ENCODE peak calls at places on chromosomes 5 and 9, in five cellular contexts. One of them, this sample, is unnamed.

GRCh38 chr9:130029223-130029583 is 13.8 kb downstream of the FNBP1 start:
- DNase-seq in left ventricle myocardium inferior: no peak
- DNase-seq in OCI-LY7: no peak
- DNase-seq in ascending aorta: peak
- DNase-seq in dorsolateral prefrontal cortex: no peak
- DNase-seq in this sample: no peak

GRCh38 chr9:18274693-18275092 is 199.3 kb upstream of the ADAMTSL1 start:
- DNase-seq in left ventricle myocardium inferior: no peak
- DNase-seq in OCI-LY7: no peak
- DNase-seq in ascending aorta: no peak
- DNase-seq in dorsolateral prefrontal cortex: no peak
- DNase-seq in this sample: no peak

GRCh38 chr9:2140600-2141223 is 125.6 kb downstream of the SMARCA2 start:
- DNase-seq in left ventricle myocardium inferior: no peak
- DNase-seq in OCI-LY7: no peak
- DNase-seq in ascending aorta: no peak
- DNase-seq in dorsolateral prefrontal cortex: no peak
- DNase-seq in this sample: no peak

GRCh38 chr5:170522211-170523128 is 18.6 kb downstream of the KCNIP1 start:
- DNase-seq in left ventricle myocardium inferior: no peak
- DNase-seq in OCI-LY7: no peak
- DNase-seq in ascending aorta: no peak
- DNase-seq in dorsolateral prefrontal cortex: no peak
- DNase-seq in this sample: peak

GRCh38 chr9:127723013-127723412 is 7.1 kb downstream of the TTC16 start:
- DNase-seq in left ventricle myocardium inferior: no peak
- DNase-seq in OCI-LY7: no peak
- DNase-seq in ascending aorta: no peak
- DNase-seq in dorsolateral prefrontal cortex: no peak
- DNase-seq in this sample: no peak

GRCh38 chr5:179250561-179251225 is 94.6 kb downstream of the ADAMTS2 start:
- DNase-seq in left ventricle myocardium inferior: no peak
- DNase-seq in OCI-LY7: no peak
- DNase-seq in ascending aorta: peak
- DNase-seq in dorsolateral prefrontal cortex: no peak
- DNase-seq in this sample: no peak

GRCh38 chr5:14362511-14362910 is 219.1 kb upstream of the OTULINL start:
- DNase-seq in left ventricle myocardium inferior: no peak
- DNase-seq in OCI-LY7: no peak
- DNase-seq in ascending aorta: no peak
- DNase-seq in dorsolateral prefrontal cortex: no peak
- DNase-seq in this sample: no peak

GRCh38 chr5:35478856-35479682 is 138.6 kb upstream of the SPEF2 start:
- DNase-seq in left ventricle myocardium inferior: no peak
- DNase-seq in OCI-LY7: peak
- DNase-seq in ascending aorta: no peak
- DNase-seq in dorsolateral prefrontal cortex: no peak
- DNase-seq in this sample: peak

GRCh38 chr9:5971740-5972139 is 43.7 kb downstream of the RANBP6 start:
- DNase-seq in left ventricle myocardium inferior: no peak
- DNase-seq in OCI-LY7: no peak
- DNase-seq in ascending aorta: no peak
- DNase-seq in dorsolateral prefrontal cortex: no peak
- DNase-seq in this sample: no peak

GRCh38 chr5:33939863-33940262 is 3.7 kb downstream of the RXFP3 start:
- DNase-seq in left ventricle myocardium inferior: no peak
- DNase-seq in OCI-LY7: no peak
- DNase-seq in ascending aorta: no peak
- DNase-seq in dorsolateral prefrontal cortex: no peak
- DNase-seq in this sample: peak

GRCh38 chr5:6504677-6505414 is 56.2 kb downstream of the UBE2QL1 start:
- DNase-seq in left ventricle myocardium inferior: no peak
- DNase-seq in OCI-LY7: no peak
- DNase-seq in ascending aorta: no peak
- DNase-seq in dorsolateral prefrontal cortex: no peak
- DNase-seq in this sample: no peak

GRCh38 chr5:108681079-108681921 is 66.4 kb upstream of the FER start:
- DNase-seq in left ventricle myocardium inferior: no peak
- DNase-seq in OCI-LY7: peak
- DNase-seq in ascending aorta: no peak
- DNase-seq in dorsolateral prefrontal cortex: no peak
- DNase-seq in this sample: peak

GRCh38 chr9:106961623-106962022 is 98.7 kb downstream of the ZNF462 start:
- DNase-seq in left ventricle myocardium inferior: no peak
- DNase-seq in OCI-LY7: no peak
- DNase-seq in ascending aorta: no peak
- DNase-seq in dorsolateral prefrontal cortex: no peak
- DNase-seq in this sample: peak

GRCh38 chr5:153562189-153562588 is 71.7 kb downstream of the GRIA1 start:
- DNase-seq in left ventricle myocardium inferior: no peak
- DNase-seq in OCI-LY7: no peak
- DNase-seq in ascending aorta: no peak
- DNase-seq in dorsolateral prefrontal cortex: no peak
- DNase-seq in this sample: peak

GRCh38 chr5:31889131-31889561 is 250.2 kb downstream of the PDZD2 start:
- DNase-seq in left ventricle myocardium inferior: no peak
- DNase-seq in OCI-LY7: no peak
- DNase-seq in ascending aorta: no peak
- DNase-seq in dorsolateral prefrontal cortex: no peak
- DNase-seq in this sample: no peak

GRCh38 chr5:53923969-53924876 is 363.8 kb downstream of the NDUFS4 start:
- DNase-seq in left ventricle myocardium inferior: no peak
- DNase-seq in OCI-LY7: no peak
- DNase-seq in ascending aorta: no peak
- DNase-seq in dorsolateral prefrontal cortex: no peak
- DNase-seq in this sample: peak

GRCh38 chr5:37626266-37626665 is 213.6 kb downstream of the GDNF start:
- DNase-seq in left ventricle myocardium inferior: no peak
- DNase-seq in OCI-LY7: no peak
- DNase-seq in ascending aorta: no peak
- DNase-seq in dorsolateral prefrontal cortex: no peak
- DNase-seq in this sample: no peak

GRCh38 chr9:118940477-118940876 is 428.8 kb downstream of the BRINP1 start:
- DNase-seq in left ventricle myocardium inferior: no peak
- DNase-seq in OCI-LY7: no peak
- DNase-seq in ascending aorta: no peak
- DNase-seq in dorsolateral prefrontal cortex: no peak
- DNase-seq in this sample: no peak

GRCh38 chr9:91150273-91151013 is 211.3 kb downstream of the AUH start:
- DNase-seq in left ventricle myocardium inferior: no peak
- DNase-seq in OCI-LY7: no peak
- DNase-seq in ascending aorta: no peak
- DNase-seq in dorsolateral prefrontal cortex: no peak
- DNase-seq in this sample: no peak

GRCh38 chr5:111968459-111968858 is 211.5 kb upstream of the NREP start:
- DNase-seq in left ventricle myocardium inferior: no peak
- DNase-seq in OCI-LY7: no peak
- DNase-seq in ascending aorta: no peak
- DNase-seq in dorsolateral prefrontal cortex: no peak
- DNase-seq in this sample: peak

GRCh38 chr5:95966005-95966404 is 4.4 kb upstream of the ELL2 start:
- DNase-seq in left ventricle myocardium inferior: no peak
- DNase-seq in OCI-LY7: no peak
- DNase-seq in ascending aorta: no peak
- DNase-seq in dorsolateral prefrontal cortex: no peak
- DNase-seq in this sample: no peak

GRCh38 chr5:85337400-85337799 is 952.7 kb upstream of the EDIL3 start:
- DNase-seq in left ventricle myocardium inferior: no peak
- DNase-seq in OCI-LY7: no peak
- DNase-seq in ascending aorta: no peak
- DNase-seq in dorsolateral prefrontal cortex: no peak
- DNase-seq in this sample: no peak

GRCh38 chr5:135543151-135543818 is 7.5 kb upstream of the NEUROG1 start:
- DNase-seq in left ventricle myocardium inferior: no peak
- DNase-seq in OCI-LY7: no peak
- DNase-seq in ascending aorta: peak
- DNase-seq in dorsolateral prefrontal cortex: no peak
- DNase-seq in this sample: no peak

GRCh38 chr5:115487168-115487567 is 57.4 kb downstream of the FEM1C start:
- DNase-seq in left ventricle myocardium inferior: no peak
- DNase-seq in OCI-LY7: no peak
- DNase-seq in ascending aorta: no peak
- DNase-seq in dorsolateral prefrontal cortex: no peak
- DNase-seq in this sample: no peak

GRCh38 chr5:71719092-71719964 is at the start of gene CARTPT:
- DNase-seq in left ventricle myocardium inferior: no peak
- DNase-seq in OCI-LY7: no peak
- DNase-seq in ascending aorta: no peak
- DNase-seq in dorsolateral prefrontal cortex: no peak
- DNase-seq in this sample: no peak

GRCh38 chr5:172180936-172181335 is 7.1 kb downstream of the STK10 start:
- DNase-seq in left ventricle myocardium inferior: no peak
- DNase-seq in OCI-LY7: no peak
- DNase-seq in ascending aorta: no peak
- DNase-seq in dorsolateral prefrontal cortex: no peak
- DNase-seq in this sample: no peak

DNA sequence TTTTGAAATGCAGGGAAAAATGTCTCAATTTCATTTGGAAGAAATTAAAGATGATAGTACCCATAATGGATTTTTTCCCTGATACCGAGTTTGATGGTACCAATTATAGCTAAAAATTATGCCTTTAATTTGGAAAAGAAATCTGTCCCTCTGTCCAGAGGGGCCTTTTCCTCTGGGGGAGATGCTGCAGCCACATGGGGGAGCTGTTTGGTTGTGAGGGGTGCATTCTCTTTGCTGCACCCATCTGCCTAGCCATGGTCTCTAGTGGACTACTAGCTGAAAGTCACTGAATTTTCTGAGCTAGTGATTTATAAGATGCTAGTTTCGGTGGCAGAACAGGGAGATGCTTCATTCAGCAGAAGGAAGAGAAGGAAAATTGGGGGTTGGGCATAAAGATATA is 9.6 kb downstream of the SEC61B start:
- DNase-seq in left ventricle myocardium inferior: no peak
- DNase-seq in OCI-LY7: peak
- DNase-seq in ascending aorta: no peak
- DNase-seq in dorsolateral prefrontal cortex: no peak
- DNase-seq in this sample: no peak
- TF ChIP-seq CTCF in left ventricle myocardium inferior: peak
- TF ChIP-seq CTCF in OCI-LY7: peak
- TF ChIP-seq CTCF in ascending aorta: peak
- TF ChIP-seq CTCF in dorsolateral prefrontal cortex: peak
- TF ChIP-seq CTCF in this sample: peak

GRCh38 chr9:35563791-35564197 is 41.3 kb upstream of the TESK1 start:
- DNase-seq in left ventricle myocardium inferior: peak
- DNase-seq in OCI-LY7: no peak
- DNase-seq in ascending aorta: peak
- DNase-seq in dorsolateral prefrontal cortex: no peak
- DNase-seq in this sample: no peak
- H3K4me3 ChIP-seq in left ventricle myocardium inferior: peak
- H3K4me3 ChIP-seq in OCI-LY7: no peak
- H3K4me3 ChIP-seq in ascending aorta: peak
- H3K4me3 ChIP-seq in dorsolateral prefrontal cortex: peak
- H3K4me3 ChIP-seq in this sample: no peak

GRCh38 chr9:21135736-21136135 is 5.9 kb downstream of the IFNW1 start:
- DNase-seq in left ventricle myocardium inferior: no peak
- DNase-seq in OCI-LY7: no peak
- DNase-seq in ascending aorta: no peak
- DNase-seq in dorsolateral prefrontal cortex: no peak
- DNase-seq in this sample: no peak
- TF ChIP-seq CTCF in left ventricle myocardium inferior: no peak
- TF ChIP-seq CTCF in OCI-LY7: peak
- TF ChIP-seq CTCF in ascending aorta: no peak
- TF ChIP-seq CTCF in dorsolateral prefrontal cortex: no peak
- TF ChIP-seq CTCF in this sample: no peak

DNA sequence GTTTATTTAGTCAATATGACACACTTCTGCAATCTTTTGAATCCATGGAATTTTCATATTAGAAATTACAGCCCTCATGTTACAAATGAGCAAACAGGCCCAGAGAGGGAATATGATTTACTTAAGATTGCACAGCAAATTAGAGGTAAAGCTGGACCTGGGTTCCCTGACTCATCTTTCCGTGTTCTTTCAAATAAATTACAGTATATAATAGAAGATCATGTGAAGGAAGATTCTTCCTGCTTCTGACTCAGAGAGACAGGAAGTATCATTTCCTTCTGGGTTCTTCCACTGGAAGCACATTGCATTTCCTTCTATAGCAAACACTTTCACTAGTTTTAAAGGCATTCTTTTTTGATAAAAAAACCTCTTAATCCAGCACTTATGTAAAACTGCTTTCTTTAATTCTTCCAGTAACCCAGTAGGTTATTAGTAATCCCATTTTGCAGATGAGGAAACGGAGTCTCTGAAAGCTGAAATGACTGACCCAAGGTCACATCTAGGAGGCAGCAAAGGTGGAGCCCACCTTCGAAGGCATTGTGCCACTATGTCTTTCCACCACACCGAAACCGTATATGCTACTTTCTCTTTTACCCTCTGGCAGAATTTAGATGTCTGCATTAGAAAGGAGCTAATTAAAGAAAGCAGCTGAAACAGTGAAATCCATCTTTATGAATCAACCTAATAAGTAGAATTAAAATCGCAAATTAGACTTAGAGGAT is 566.7 kb upstream of the KLF4 start:
- DNase-seq in left ventricle myocardium inferior: no peak
- DNase-seq in OCI-LY7: no peak
- DNase-seq in ascending aorta: no peak
- DNase-seq in dorsolateral prefrontal cortex: no peak
- DNase-seq in this sample: peak
- H3K4me3 ChIP-seq in left ventricle myocardium inferior: no peak
- H3K4me3 ChIP-seq in OCI-LY7: no peak
- H3K4me3 ChIP-seq in ascending aorta: no peak
- H3K4me3 ChIP-seq in dorsolateral prefrontal cortex: no peak
- H3K4me3 ChIP-seq in this sample: no peak

GRCh38 chr5:151923865-151924264 is 786 bp downstream of the GLRA1 start:
- DNase-seq in left ventricle myocardium inferior: no peak
- DNase-seq in OCI-LY7: no peak
- DNase-seq in ascending aorta: no peak
- DNase-seq in dorsolateral prefrontal cortex: peak
- DNase-seq in this sample: peak
- TF ChIP-seq CTCF in left ventricle myocardium inferior: no peak
- TF ChIP-seq CTCF in OCI-LY7: no peak
- TF ChIP-seq CTCF in ascending aorta: no peak
- TF ChIP-seq CTCF in dorsolateral prefrontal cortex: peak
- TF ChIP-seq CTCF in this sample: peak

DNA sequence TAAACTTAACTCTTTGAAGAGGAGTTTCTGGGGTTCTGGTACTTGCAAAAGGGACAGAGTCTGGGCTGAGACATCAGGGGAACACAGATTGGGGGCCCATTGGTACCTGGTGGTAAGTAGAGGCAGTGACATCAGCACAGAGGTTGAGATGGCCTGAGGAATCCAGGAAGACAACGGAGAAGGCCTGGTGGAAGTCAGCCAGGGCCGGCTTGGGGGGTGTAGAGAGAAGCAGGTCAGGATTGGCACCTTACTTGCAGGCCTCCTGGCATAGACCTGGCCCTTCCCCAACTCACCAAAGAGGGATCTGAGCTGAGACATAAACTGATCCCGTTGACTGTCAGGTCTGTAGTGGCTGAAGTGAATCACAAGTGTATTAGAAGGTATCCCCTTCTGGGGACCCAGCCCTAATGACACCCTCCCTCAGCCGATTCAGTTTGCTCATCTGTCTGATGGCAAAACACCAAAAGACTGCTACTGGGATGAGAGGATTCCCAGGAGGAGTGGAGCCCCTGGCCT is 5.5 kb downstream of the NOL6 start:
- DNase-seq in left ventricle myocardium inferior: no peak
- DNase-seq in OCI-LY7: no peak
- DNase-seq in ascending aorta: no peak
- DNase-seq in dorsolateral prefrontal cortex: no peak
- DNase-seq in this sample: no peak
- H3K4me3 ChIP-seq in left ventricle myocardium inferior: no peak
- H3K4me3 ChIP-seq in OCI-LY7: no peak
- H3K4me3 ChIP-seq in ascending aorta: no peak
- H3K4me3 ChIP-seq in dorsolateral prefrontal cortex: no peak
- H3K4me3 ChIP-seq in this sample: no peak

GRCh38 chr9:34896112-34896511 is 62.0 kb upstream of the PHF24 start:
- DNase-seq in left ventricle myocardium inferior: no peak
- DNase-seq in OCI-LY7: peak
- DNase-seq in ascending aorta: no peak
- DNase-seq in dorsolateral prefrontal cortex: no peak
- DNase-seq in this sample: no peak
- TF ChIP-seq CTCF in left ventricle myocardium inferior: peak
- TF ChIP-seq CTCF in OCI-LY7: peak
- TF ChIP-seq CTCF in ascending aorta: no peak
- TF ChIP-seq CTCF in dorsolateral prefrontal cortex: peak
- TF ChIP-seq CTCF in this sample: no peak

This sample was measured in foreskin fibroblast.